ENCODE peak calls at places on chromosome 3, in five cellular contexts. B is IMR-90, Q is GM04503, N is posterior cingulate gyrus, X is NB4. L is an unnamed sample.

GRCh38 chr3:160413613-160414248 is 14.3 kb downstream of the SMC4 start:
- DNase-seq in B (peak; percentile 84), Q (no peak), N (peak; percentile 89), X (peak; percentile 80), L (peak; percentile 77)

GRCh38 chr3:114827495-114827894 is 319.6 kb downstream of the ZBTB20 start:
- DNase-seq in B (peak; percentile 58), Q (peak; percentile 4), N (no peak), X (peak; percentile 58), L (peak; percentile 86)

GRCh38 chr3:23202203-23202920 is 765 bp upstream of the UBE2E2 start:
- DNase-seq in B (peak; percentile 5), Q (no peak), N (no peak), X (peak; percentile 39), L (no peak)

GRCh38 chr3:113747719-113748046 is 848 bp downstream of the ATP6V1A start:
- DNase-seq in B (no peak), Q (no peak), N (no peak), X (peak; percentile 56), L (peak; percentile 81)

GRCh38 chr3:160921020-160921635 is 165.1 kb downstream of the PPM1L start:
- DNase-seq in B (peak; percentile 39), Q (no peak), N (no peak), X (peak; percentile 41), L (peak; percentile 53)

GRCh38 chr3:31979006-31979697 is 1.9 kb downstream of the OSBPL10 start:
- DNase-seq in B (no peak), Q (no peak), N (no peak), X (no peak), L (no peak)

GRCh38 chr3:48279926-48280325 is 39.0 kb downstream of the ZNF589 start:
- DNase-seq in B (no peak), Q (no peak), N (no peak), X (no peak), L (no peak)

GRCh38 chr3:49671291-49672288 is 2.6 kb upstream of the APEH start:
- DNase-seq in B (peak; percentile 53), Q (no peak), N (peak; percentile 93), X (peak; percentile 77), L (no peak)

GRCh38 chr3:196987022-196987421 is 18.4 kb upstream of the PIGZ start:
- DNase-seq in B (no peak), Q (no peak), N (peak; percentile 52), X (no peak), L (no peak)

GRCh38 chr3:149955449-149955848 is 15.2 kb downstream of the PFN2 start:
- DNase-seq in B (no peak), Q (no peak), N (no peak), X (no peak), L (no peak)

GRCh38 chr3:155416500-155417118 is 123.1 kb upstream of the STRIT1 start:
- DNase-seq in B (peak; percentile 46), Q (peak; percentile 39), N (no peak), X (no peak), L (no peak)

GRCh38 chr3:184565421-184566211 is 4.0 kb downstream of the EPHB3 start:
- DNase-seq in B (peak; percentile 90), Q (peak; percentile 72), N (peak; percentile 93), X (no peak), L (no peak)

GRCh38 chr3:44235604-44236484 is 5.8 kb upstream of the TOPAZ1 start:
- DNase-seq in B (peak; percentile 85), Q (peak; percentile 64), N (peak; percentile 91), X (peak; percentile 83), L (peak; percentile 92)

GRCh38 chr3:136547293-136547692 is 204.9 kb downstream of the STAG1 start:
- DNase-seq in B (peak; percentile 55), Q (no peak), N (no peak), X (no peak), L (no peak)

GRCh38 chr3:112539825-112540517 is 21.8 kb downstream of the ATG3 start:
- DNase-seq in B (no peak), Q (no peak), N (no peak), X (no peak), L (no peak)

GRCh38 chr3:112640333-112640863 is 545 bp downstream of the CCDC80 start:
- DNase-seq in B (peak; percentile 90), Q (peak; percentile 88), N (no peak), X (no peak), L (no peak)

GRCh38 chr3:13612829-13613228 is 63.9 kb downstream of the FBLN2 start:
- DNase-seq in B (peak; percentile 8), Q (peak; percentile 17), N (peak; percentile 18), X (no peak), L (no peak)

GRCh38 chr3:186221733-186222378 is 113.0 kb upstream of the ETV5 start:
- DNase-seq in B (no peak), Q (no peak), N (no peak), X (no peak), L (no peak)

GRCh38 chr3:196080997-196081833 is 675 bp downstream of the TFRC start:
- DNase-seq in B (peak; percentile 38), Q (no peak), N (peak; percentile 96), X (peak; percentile 75), L (peak; percentile 66)

GRCh38 chr3:120289636-120290035 is 4.6 kb upstream of the GPR156 start:
- DNase-seq in B (no peak), Q (no peak), N (peak; percentile 74), X (no peak), L (no peak)

L was measured in OCI-M1.